ENCODE peak calls at places on chromosomes 16 and 17, in ten cellular contexts. Z is suprapubic skin, H is cardiac fibroblast, L is left ventricle myocardium inferior, T is MM.1S, C is psoas muscle, R is adrenal gland, W is body of pancreas, P is A673, X is esophagus muscularis mucosa. Q is an unnamed sample.

GRCh38 chr17:81029859-81030258 is 5.1 kb upstream of the BAIAP2 start:
- DNase-seq in R (no peak), L (no peak), W (no peak), C (no peak), P (no peak), H (no peak), Z (no peak), T (no peak), X (no peak), Q (no peak)

GRCh38 chr16:88977028-88977844 is at the start of gene CBFA2T3:
- DNase-seq in X (peak; percentile 94), W (peak; percentile 33), L (peak; percentile 84), C (peak; percentile 84), R (peak; percentile 77), P (no peak), H (no peak), Z (peak; percentile 79), T (peak; percentile 69), Q (no peak)

GRCh38 chr16:1959269-1960039 is at the start of gene NDUFB10:
- DNase-seq in X (peak; percentile 97), C (peak; percentile 97), H (peak; percentile 90), Z (peak; percentile 92), R (peak; percentile 93), P (peak; percentile 91), L (peak; percentile 94), W (peak; percentile 96), T (peak; percentile 92), Q (peak; percentile 77)

GRCh38 chr16:30948087-30948955 is 547 bp upstream of the ORAI3 start:
- DNase-seq in P (peak; percentile 99), X (peak; percentile 96), W (peak; percentile 93), L (peak; percentile 83), H (peak; percentile 98), R (peak; percentile 97), Z (peak; percentile 94), T (no peak), C (peak; percentile 88), Q (peak; percentile 63)

GRCh38 chr17:81480140-81480917 is 32.3 kb downstream of the ACTG1 start:
- DNase-seq in R (peak; percentile 92), L (no peak), C (peak; percentile 82), W (peak; percentile 43), P (peak; percentile 80), Z (no peak), H (peak; percentile 73), T (no peak), X (no peak), Q (no peak)

GRCh38 chr16:79714440-79714839 is 113.9 kb upstream of the MAF start:
- DNase-seq in Z (no peak), T (no peak), X (no peak), W (no peak), L (no peak), R (no peak), H (no peak), C (no peak), P (no peak), Q (no peak)

GRCh38 chr17:35188111-35188510 is 6.1 kb downstream of the SLC35G3 start:
- DNase-seq in W (no peak), R (no peak), X (no peak), L (no peak), Z (no peak), P (no peak), T (no peak), C (no peak), H (no peak), Q (no peak)

GRCh38 chr16:2005646-2006045 is 4.0 kb downstream of the ZNF598 start:
- DNase-seq in C (peak; percentile 75), T (no peak), L (no peak), X (no peak), P (peak; percentile 80), Z (no peak), W (peak; percentile 55), R (no peak), H (no peak), Q (no peak)

GRCh38 chr17:70100983-70101382 is 26.0 kb downstream of the KCNJ16 start:
- DNase-seq in Z (no peak), R (no peak), L (no peak), X (no peak), H (peak; percentile 42), T (no peak), C (no peak), W (no peak), P (no peak), Q (no peak)
- TF ChIP-seq CTCF in Z (no peak), R (no peak), L (peak; percentile 23), X (no peak), H (no peak), T (no peak), C (no peak), W (no peak), P (no peak), Q (no peak)

GRCh38 chr17:3006801-3007200 is 56.6 kb downstream of the OR1D5 start:
- DNase-seq in L (no peak), X (no peak), R (no peak), H (no peak), T (no peak), Z (no peak), P (no peak), C (no peak), W (no peak), Q (no peak)

GRCh38 chr17:3004150-3004801 is 59.1 kb downstream of the OR1D5 start:
- DNase-seq in Z (peak; percentile 98), R (peak; percentile 100), P (peak; percentile 83), H (peak; percentile 97), L (peak; percentile 99), T (peak; percentile 77), W (peak; percentile 100), C (peak; percentile 99), X (peak; percentile 98), Q (peak; percentile 96)

GRCh38 chr17:3003401-3004149 is 59.8 kb downstream of the OR1D5 start:
- DNase-seq in L (peak; percentile 44), R (no peak), T (no peak), X (no peak), P (no peak), H (no peak), C (peak; percentile 47), W (peak; percentile 47), Z (no peak), Q (no peak)

GRCh38 chr17:3005696-3006095 is 57.7 kb downstream of the OR1D5 start:
- DNase-seq in Z (no peak), W (no peak), P (no peak), R (no peak), X (no peak), L (no peak), T (no peak), H (no peak), C (no peak), Q (no peak)

DNA sequence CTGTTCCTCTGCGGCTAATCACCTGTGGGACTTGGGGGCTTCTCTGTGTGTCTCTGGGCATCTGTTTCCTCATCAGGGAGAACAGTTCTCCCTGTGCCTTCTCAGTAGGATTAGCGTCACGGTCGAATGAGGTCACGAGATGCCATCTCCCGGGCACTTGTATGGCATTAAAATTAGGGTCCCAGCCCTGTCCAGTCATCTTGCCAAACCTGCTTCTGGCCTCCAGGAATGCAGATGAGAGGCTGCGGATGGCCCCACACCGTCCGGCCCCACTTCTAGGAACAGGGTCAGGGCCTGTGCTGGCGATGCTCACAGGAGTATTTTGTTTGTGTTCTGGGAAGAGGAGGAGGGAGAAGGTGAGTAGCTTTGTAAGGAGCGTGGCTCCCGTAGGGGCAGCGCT is 58.5 kb downstream of the OR1D5 start:
- DNase-seq in Z (no peak), C (no peak), P (no peak), R (no peak), H (no peak), W (peak; percentile 42), X (no peak), L (no peak), T (no peak), Q (no peak)
- H3K4me3 ChIP-seq in Z (peak overlapping the region; percentile 34), C (peak overlapping the region; percentile 40), P (no peak overlapping the region), R (no peak overlapping the region), H (no peak overlapping the region), W (no peak overlapping the region), X (no peak overlapping the region), L (peak overlapping the region; percentile 53), T (no peak overlapping the region), Q (no peak overlapping the region)

GRCh38 chr16:72848759-72849664 is 198.9 kb downstream of the ZFHX3 start:
- DNase-seq in L (peak; percentile 90), C (peak; percentile 93), P (peak; percentile 90), T (no peak), Z (peak; percentile 81), W (peak; percentile 92), X (peak; percentile 96), R (peak; percentile 97), H (peak; percentile 96), Q (peak; percentile 65)

GRCh38 chr16:72845322-72846020 is 202.5 kb downstream of the ZFHX3 start:
- DNase-seq in L (no peak), H (no peak), R (no peak), Z (no peak), T (no peak), W (no peak), C (no peak), P (no peak), X (no peak), Q (no peak)

GRCh38 chr16:72848045-72848410 is 199.9 kb downstream of the ZFHX3 start:
- DNase-seq in X (no peak), W (no peak), T (no peak), C (no peak), H (no peak), L (no peak), P (no peak), Z (no peak), R (no peak), Q (no peak)

GRCh38 chr16:72846594-72846993 is 201.3 kb downstream of the ZFHX3 start:
- DNase-seq in W (no peak), P (no peak), X (no peak), H (no peak), R (no peak), Z (no peak), C (no peak), L (no peak), T (no peak), Q (no peak)

DNA sequence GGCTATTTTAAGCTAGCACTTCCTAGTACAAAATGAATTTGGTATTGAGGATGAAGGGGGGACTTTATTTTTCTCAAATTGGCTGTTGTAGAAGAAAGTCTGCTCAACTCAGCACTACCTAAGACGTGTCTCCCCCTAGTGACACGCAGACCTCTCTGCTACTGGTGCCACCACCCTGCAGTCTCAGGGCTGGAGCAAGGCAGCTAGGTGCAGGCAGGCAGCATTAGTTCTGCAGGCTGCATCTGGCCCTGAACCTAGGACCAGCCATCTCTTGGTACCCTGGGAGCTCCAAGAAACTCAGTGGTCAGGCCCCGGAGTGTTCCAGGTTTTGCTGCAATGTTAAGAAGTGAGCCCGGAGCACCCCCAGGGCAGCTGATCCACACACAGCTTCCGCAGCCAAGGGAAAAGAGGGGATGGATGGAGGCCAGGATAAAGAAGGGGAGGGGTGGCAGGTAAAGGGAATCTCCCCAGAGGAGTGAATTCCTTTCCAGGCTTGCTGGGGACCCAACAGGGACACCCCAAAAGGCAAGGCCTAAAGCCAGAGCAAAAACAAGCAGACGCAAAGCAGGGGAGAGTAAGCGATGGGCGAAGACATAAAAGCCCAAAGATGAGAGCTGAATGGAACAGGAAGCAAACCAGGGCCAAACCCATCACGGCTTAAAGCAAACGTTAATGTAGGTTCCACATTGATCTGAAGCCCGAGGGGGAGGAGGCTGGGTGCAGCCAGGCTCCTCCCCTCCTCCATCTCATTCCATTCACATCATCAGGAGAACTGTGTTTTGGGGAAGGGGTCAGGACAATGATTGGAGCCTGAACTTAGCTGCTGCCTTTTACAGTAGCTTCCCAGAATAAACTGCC is 200.5 kb downstream of the ZFHX3 start:
- DNase-seq in R (peak; percentile 53), H (peak; percentile 55), L (no peak), X (no peak), C (no peak), P (peak; percentile 66), T (no peak), Z (no peak), W (no peak), Q (no peak)
- TF ChIP-seq CTCF in R (no peak), H (peak; percentile 57), L (peak; percentile 62), X (peak; percentile 31), C (peak; percentile 40), P (peak; percentile 71), T (no peak), Z (no peak), W (no peak), Q (peak; percentile 76)

DNA sequence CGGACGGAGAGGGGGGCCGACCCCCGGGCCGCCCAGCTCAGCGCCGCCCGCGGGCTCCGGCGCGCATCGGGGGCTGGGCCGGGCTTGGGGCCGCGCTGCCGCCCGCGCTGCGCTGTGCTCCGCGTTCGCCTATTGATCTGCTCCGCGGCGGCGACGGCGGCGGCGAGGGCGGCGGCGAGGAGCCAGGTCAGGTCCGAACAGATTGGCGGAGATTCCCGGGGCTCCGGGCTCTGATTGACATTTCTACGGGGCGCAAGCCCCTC is 589 bp downstream of the IRX3 start:
- DNase-seq in P (no peak), H (no peak), R (no peak), T (no peak), L (no peak), C (no peak), Z (no peak), W (no peak), X (no peak), Q (no peak)
- H3K4me3 ChIP-seq in P (peak overlapping the region; percentile 74), H (peak overlapping the region; percentile 79), R (peak overlapping the region; percentile 49), T (no peak overlapping the region), L (peak overlapping the region; percentile 83), C (peak overlapping the region; percentile 78), Z (peak overlapping the region; percentile 91), W (no peak overlapping the region), X (peak overlapping the region; percentile 57), Q (peak overlapping the region; percentile 83)

Q was measured in LNCaP clone FGC.